ENCODE peak calls at places on chromosome 7, in nine cellular contexts. One of them, this sample, is unnamed.

GRCh38 chr7:466465-467191 is 53.0 kb downstream of the PDGFA start:
- DNase-seq in GM12891: no peak
- DNase-seq in body of pancreas: no peak
- DNase-seq in gastrocnemius medialis: peak; percentile 7
- DNase-seq in suprapubic skin: peak; percentile 38
- DNase-seq in sigmoid colon: peak; percentile 32
- DNase-seq in IMR-90: no peak
- DNase-seq in A549: no peak
- DNase-seq in heart left ventricle: no peak
- DNase-seq in this sample: no peak

GRCh38 chr7:35003679-35004278 is 33.5 kb downstream of the DPY19L1 start:
- DNase-seq in GM12891: no peak
- DNase-seq in body of pancreas: peak; percentile 27
- DNase-seq in gastrocnemius medialis: no peak
- DNase-seq in suprapubic skin: no peak
- DNase-seq in sigmoid colon: peak; percentile 65
- DNase-seq in IMR-90: peak; percentile 90
- DNase-seq in A549: peak; percentile 99
- DNase-seq in heart left ventricle: no peak
- DNase-seq in this sample: peak; percentile 58

GRCh38 chr7:101168412-101169049 is 3.2 kb upstream of the VGF start:
- DNase-seq in GM12891: no peak
- DNase-seq in body of pancreas: no peak
- DNase-seq in gastrocnemius medialis: no peak
- DNase-seq in suprapubic skin: no peak
- DNase-seq in sigmoid colon: no peak
- DNase-seq in IMR-90: no peak
- DNase-seq in A549: no peak
- DNase-seq in heart left ventricle: no peak
- DNase-seq in this sample: no peak

GRCh38 chr7:30804078-30804661 is 33.0 kb downstream of the MINDY4 start:
- DNase-seq in GM12891: no peak
- DNase-seq in body of pancreas: no peak
- DNase-seq in gastrocnemius medialis: no peak
- DNase-seq in suprapubic skin: no peak
- DNase-seq in sigmoid colon: no peak
- DNase-seq in IMR-90: peak; percentile 93
- DNase-seq in A549: no peak
- DNase-seq in heart left ventricle: no peak
- DNase-seq in this sample: peak; percentile 51

GRCh38 chr7:77575187-77575586 is 38.1 kb downstream of the PTPN12 start:
- DNase-seq in GM12891: no peak
- DNase-seq in body of pancreas: no peak
- DNase-seq in gastrocnemius medialis: no peak
- DNase-seq in suprapubic skin: no peak
- DNase-seq in sigmoid colon: no peak
- DNase-seq in IMR-90: no peak
- DNase-seq in A549: no peak
- DNase-seq in heart left ventricle: no peak
- DNase-seq in this sample: no peak

GRCh38 chr7:130943336-130943901 is 209.4 kb upstream of the KLF14 start:
- DNase-seq in GM12891: no peak
- DNase-seq in body of pancreas: no peak
- DNase-seq in gastrocnemius medialis: no peak
- DNase-seq in suprapubic skin: no peak
- DNase-seq in sigmoid colon: no peak
- DNase-seq in IMR-90: peak; percentile 97
- DNase-seq in A549: peak; percentile 77
- DNase-seq in heart left ventricle: no peak
- DNase-seq in this sample: no peak

GRCh38 chr7:131524116-131524515 is 32.3 kb downstream of the PODXL start:
- DNase-seq in GM12891: no peak
- DNase-seq in body of pancreas: no peak
- DNase-seq in gastrocnemius medialis: no peak
- DNase-seq in suprapubic skin: no peak
- DNase-seq in sigmoid colon: no peak
- DNase-seq in IMR-90: no peak
- DNase-seq in A549: no peak
- DNase-seq in heart left ventricle: no peak
- DNase-seq in this sample: no peak

GRCh38 chr7:126727930-126728331 is 524.8 kb downstream of the GRM8 start:
- DNase-seq in GM12891: no peak
- DNase-seq in body of pancreas: no peak
- DNase-seq in gastrocnemius medialis: no peak
- DNase-seq in suprapubic skin: no peak
- DNase-seq in sigmoid colon: no peak
- DNase-seq in IMR-90: no peak
- DNase-seq in A549: peak; percentile 0
- DNase-seq in heart left ventricle: no peak
- DNase-seq in this sample: peak; percentile 18

GRCh38 chr7:92717982-92718716 is 118.2 kb downstream of the CDK6 start:
- DNase-seq in GM12891: peak; percentile 13
- DNase-seq in body of pancreas: peak; percentile 54
- DNase-seq in gastrocnemius medialis: peak; percentile 11
- DNase-seq in suprapubic skin: peak; percentile 67
- DNase-seq in sigmoid colon: peak; percentile 79
- DNase-seq in IMR-90: peak; percentile 57
- DNase-seq in A549: peak; percentile 36
- DNase-seq in heart left ventricle: peak; percentile 64
- DNase-seq in this sample: no peak

GRCh38 chr7:151242181-151243044 is 6.1 kb downstream of the SMARCD3 start:
- DNase-seq in GM12891: no peak
- DNase-seq in body of pancreas: no peak
- DNase-seq in gastrocnemius medialis: no peak
- DNase-seq in suprapubic skin: no peak
- DNase-seq in sigmoid colon: peak; percentile 64
- DNase-seq in IMR-90: no peak
- DNase-seq in A549: no peak
- DNase-seq in heart left ventricle: no peak
- DNase-seq in this sample: no peak
- TF ChIP-seq POLR2A in GM12891: no peak
- TF ChIP-seq POLR2A in body of pancreas: no peak
- TF ChIP-seq POLR2A in gastrocnemius medialis: no peak
- TF ChIP-seq POLR2A in suprapubic skin: no peak
- TF ChIP-seq POLR2A in sigmoid colon: no peak
- TF ChIP-seq POLR2A in IMR-90: no peak
- TF ChIP-seq POLR2A in A549: no peak
- TF ChIP-seq POLR2A in heart left ventricle: no peak
- TF ChIP-seq POLR2A in this sample: no peak

GRCh38 chr7:116772423-116772852 is 89.9 kb upstream of the CAPZA2 start:
- DNase-seq in GM12891: no peak
- DNase-seq in body of pancreas: no peak
- DNase-seq in gastrocnemius medialis: no peak
- DNase-seq in suprapubic skin: no peak
- DNase-seq in sigmoid colon: no peak
- DNase-seq in IMR-90: peak; percentile 84
- DNase-seq in A549: peak; percentile 85
- DNase-seq in heart left ventricle: no peak
- DNase-seq in this sample: peak; percentile 19
- TF ChIP-seq POLR2A in GM12891: no peak
- TF ChIP-seq POLR2A in body of pancreas: no peak
- TF ChIP-seq POLR2A in gastrocnemius medialis: no peak
- TF ChIP-seq POLR2A in suprapubic skin: no peak
- TF ChIP-seq POLR2A in sigmoid colon: no peak
- TF ChIP-seq POLR2A in IMR-90: no peak
- TF ChIP-seq POLR2A in A549: no peak
- TF ChIP-seq POLR2A in heart left ventricle: no peak
- TF ChIP-seq POLR2A in this sample: no peak

GRCh38 chr7:55031075-55031474 is 12.3 kb downstream of the EGFR start:
- DNase-seq in GM12891: no peak
- DNase-seq in body of pancreas: peak; percentile 50
- DNase-seq in gastrocnemius medialis: no peak
- DNase-seq in suprapubic skin: no peak
- DNase-seq in sigmoid colon: no peak
- DNase-seq in IMR-90: no peak
- DNase-seq in A549: no peak
- DNase-seq in heart left ventricle: no peak
- DNase-seq in this sample: no peak
- TF ChIP-seq POLR2A in GM12891: no peak
- TF ChIP-seq POLR2A in body of pancreas: no peak
- TF ChIP-seq POLR2A in gastrocnemius medialis: no peak
- TF ChIP-seq POLR2A in suprapubic skin: no peak
- TF ChIP-seq POLR2A in sigmoid colon: no peak
- TF ChIP-seq POLR2A in IMR-90: no peak
- TF ChIP-seq POLR2A in A549: no peak
- TF ChIP-seq POLR2A in heart left ventricle: no peak
- TF ChIP-seq POLR2A in this sample: no peak

DNA sequence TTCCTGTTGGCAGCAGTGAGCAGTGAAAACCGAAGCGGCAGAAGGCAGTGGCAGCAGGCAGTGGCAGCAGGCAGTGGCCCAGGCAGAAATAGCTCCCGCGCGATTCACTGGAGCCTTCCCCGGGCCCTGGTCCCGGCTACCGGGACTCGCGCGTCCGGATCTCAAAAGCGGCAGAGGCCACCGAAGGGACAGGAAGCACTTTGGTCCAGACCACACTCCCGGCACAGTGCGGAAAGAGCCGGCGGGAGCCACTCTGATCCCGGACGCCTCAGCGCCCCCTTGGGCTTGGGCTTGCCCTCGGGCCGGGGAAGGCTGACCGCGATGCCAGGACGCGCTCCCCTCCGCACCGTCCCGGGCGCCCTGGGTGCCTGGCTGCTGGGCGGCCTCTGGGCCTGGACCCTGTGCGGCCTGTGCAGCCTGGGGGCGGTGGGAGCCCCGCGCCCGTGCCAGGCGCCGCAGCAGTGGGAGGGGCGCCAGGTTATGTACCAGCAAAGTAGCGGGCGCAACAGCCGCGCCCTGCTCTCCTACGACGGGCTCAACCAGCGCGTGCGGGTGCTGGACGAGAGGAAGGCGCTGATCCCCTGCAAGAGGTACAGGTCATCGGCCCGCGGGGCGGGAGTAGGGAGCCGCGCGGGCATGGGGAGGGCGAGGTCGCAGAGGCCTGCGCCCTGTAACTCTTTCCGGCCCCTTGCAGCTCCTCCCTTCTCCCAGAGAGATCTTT is at the start of gene EPDR1:
- DNase-seq in GM12891: no peak
- DNase-seq in body of pancreas: peak; percentile 75
- DNase-seq in gastrocnemius medialis: peak; percentile 77
- DNase-seq in suprapubic skin: peak; percentile 63
- DNase-seq in sigmoid colon: peak; percentile 73
- DNase-seq in IMR-90: no peak
- DNase-seq in A549: peak; percentile 89
- DNase-seq in heart left ventricle: peak; percentile 73
- DNase-seq in this sample: peak; percentile 76
- TF ChIP-seq POLR2A in GM12891: no peak
- TF ChIP-seq POLR2A in body of pancreas: peak; percentile 88
- TF ChIP-seq POLR2A in gastrocnemius medialis: no peak
- TF ChIP-seq POLR2A in suprapubic skin: no peak
- TF ChIP-seq POLR2A in sigmoid colon: no peak
- TF ChIP-seq POLR2A in IMR-90: no peak
- TF ChIP-seq POLR2A in A549: peak; percentile 86
- TF ChIP-seq POLR2A in heart left ventricle: no peak
- TF ChIP-seq POLR2A in this sample: peak; percentile 90

GRCh38 chr7:152633072-152633471 is 42.9 kb downstream of the XRCC2 start:
- DNase-seq in GM12891: no peak
- DNase-seq in body of pancreas: no peak
- DNase-seq in gastrocnemius medialis: no peak
- DNase-seq in suprapubic skin: no peak
- DNase-seq in sigmoid colon: no peak
- DNase-seq in IMR-90: no peak
- DNase-seq in A549: no peak
- DNase-seq in heart left ventricle: no peak
- DNase-seq in this sample: no peak

GRCh38 chr7:152636436-152636835 is 39.5 kb downstream of the XRCC2 start:
- DNase-seq in GM12891: no peak
- DNase-seq in body of pancreas: no peak
- DNase-seq in gastrocnemius medialis: no peak
- DNase-seq in suprapubic skin: no peak
- DNase-seq in sigmoid colon: no peak
- DNase-seq in IMR-90: no peak
- DNase-seq in A549: no peak
- DNase-seq in heart left ventricle: no peak
- DNase-seq in this sample: no peak

GRCh38 chr7:152637920-152638580 is 37.9 kb downstream of the XRCC2 start:
- DNase-seq in GM12891: no peak
- DNase-seq in body of pancreas: no peak
- DNase-seq in gastrocnemius medialis: no peak
- DNase-seq in suprapubic skin: no peak
- DNase-seq in sigmoid colon: no peak
- DNase-seq in IMR-90: no peak
- DNase-seq in A549: no peak
- DNase-seq in heart left ventricle: no peak
- DNase-seq in this sample: no peak

GRCh38 chr7:152633504-152633903 is 42.4 kb downstream of the XRCC2 start:
- DNase-seq in GM12891: no peak
- DNase-seq in body of pancreas: no peak
- DNase-seq in gastrocnemius medialis: no peak
- DNase-seq in suprapubic skin: no peak
- DNase-seq in sigmoid colon: no peak
- DNase-seq in IMR-90: no peak
- DNase-seq in A549: no peak
- DNase-seq in heart left ventricle: no peak
- DNase-seq in this sample: no peak
- TF ChIP-seq POLR2A in GM12891: no peak
- TF ChIP-seq POLR2A in body of pancreas: no peak
- TF ChIP-seq POLR2A in gastrocnemius medialis: no peak
- TF ChIP-seq POLR2A in suprapubic skin: no peak
- TF ChIP-seq POLR2A in sigmoid colon: no peak
- TF ChIP-seq POLR2A in IMR-90: no peak
- TF ChIP-seq POLR2A in A549: no peak
- TF ChIP-seq POLR2A in heart left ventricle: no peak
- TF ChIP-seq POLR2A in this sample: no peak

GRCh38 chr7:39367943-39368342 is 198.3 kb upstream of the YAE1 start:
- DNase-seq in GM12891: no peak
- DNase-seq in body of pancreas: no peak
- DNase-seq in gastrocnemius medialis: no peak
- DNase-seq in suprapubic skin: no peak
- DNase-seq in sigmoid colon: no peak
- DNase-seq in IMR-90: no peak
- DNase-seq in A549: no peak
- DNase-seq in heart left ventricle: no peak
- DNase-seq in this sample: no peak
- TF ChIP-seq POLR2A in GM12891: no peak
- TF ChIP-seq POLR2A in body of pancreas: no peak
- TF ChIP-seq POLR2A in gastrocnemius medialis: no peak
- TF ChIP-seq POLR2A in suprapubic skin: no peak
- TF ChIP-seq POLR2A in sigmoid colon: no peak
- TF ChIP-seq POLR2A in IMR-90: no peak
- TF ChIP-seq POLR2A in A549: no peak
- TF ChIP-seq POLR2A in heart left ventricle: no peak
- TF ChIP-seq POLR2A in this sample: no peak

This sample was measured in H54.